ENCODE peak calls at places on chromosome 7, in nine cellular contexts. D is astrocyte, Y is NCI-H1092, L is prostate gland, B is right lobe of liver, W is ELR, X is endothelial cell, J is epithelial cell of esophagus, E is A549. K is an unnamed sample.

GRCh38 chr7:495326-495725 is 24.3 kb downstream of the PDGFA start:
- DNase-seq in D (no peak), Y (no peak), L (no peak), B (no peak), W (no peak), X (no peak), J (no peak), E (no peak), K (no peak)

GRCh38 chr7:155398944-155399343 is 59.0 kb upstream of the EN2 start:
- DNase-seq in D (no peak), Y (no peak), L (no peak), B (no peak), W (no peak), X (no peak), J (no peak), E (peak; percentile 45), K (no peak)

GRCh38 chr7:1663857-1664651 is 6.0 kb upstream of the ELFN1 start:
- DNase-seq in D (no peak), Y (no peak), L (no peak), B (peak; percentile 40), W (no peak), X (peak; percentile 34), J (no peak), E (no peak), K (peak; percentile 16)

GRCh38 chr7:92134271-92135099 is at the start of gene CYP51A1:
- DNase-seq in D (peak; percentile 88), Y (peak; percentile 92), L (peak; percentile 96), B (peak; percentile 96), W (peak; percentile 91), X (peak; percentile 86), J (peak; percentile 93), E (peak; percentile 95), K (peak; percentile 77)

GRCh38 chr7:78130443-78131200 is 332.0 kb downstream of the PHTF2 start:
- DNase-seq in D (no peak), Y (no peak), L (no peak), B (no peak), W (no peak), X (no peak), J (no peak), E (no peak), K (no peak)

GRCh38 chr7:98034044-98035035 is 44.3 kb upstream of the OCM2 start:
- DNase-seq in D (no peak), Y (no peak), L (peak; percentile 58), B (no peak), W (no peak), X (no peak), J (peak; percentile 91), E (no peak), K (no peak)

GRCh38 chr7:130896898-130897514 is 163.0 kb upstream of the KLF14 start:
- DNase-seq in D (peak; percentile 69), Y (peak; percentile 14), L (no peak), B (peak; percentile 79), W (peak; percentile 85), X (peak; percentile 70), J (peak; percentile 77), E (peak; percentile 91), K (peak; percentile 52)

GRCh38 chr7:95471076-95471475 is 14.7 kb upstream of the ASB4 start:
- DNase-seq in D (no peak), Y (peak; percentile 18), L (no peak), B (no peak), W (no peak), X (peak; percentile 10), J (no peak), E (peak; percentile 17), K (no peak)

GRCh38 chr7:27175005-27175625 is 995 bp upstream of the HOXA10 start:
- DNase-seq in D (no peak), Y (no peak), L (peak; percentile 94), B (peak; percentile 36), W (peak; percentile 68), X (no peak), J (no peak), E (no peak), K (no peak)

GRCh38 chr7:151506901-151507382 is 12.8 kb downstream of the RHEB start:
- DNase-seq in D (no peak), Y (no peak), L (peak; percentile 16), B (no peak), W (no peak), X (peak; percentile 34), J (peak; percentile 47), E (peak; percentile 31), K (no peak)

GRCh38 chr7:1535695-1536094 is 5.2 kb downstream of the MAFK start:
- DNase-seq in D (no peak), Y (no peak), L (no peak), B (no peak), W (no peak), X (no peak), J (no peak), E (peak; percentile 50), K (no peak)

GRCh38 chr7:5557920-5558401 is 134.3 kb upstream of the TNRC18 start:
- DNase-seq in D (no peak), Y (no peak), L (peak; percentile 30), B (peak; percentile 98), W (peak; percentile 64), X (no peak), J (no peak), E (no peak), K (peak; percentile 65)

GRCh38 chr7:139762886-139763285 is 14.9 kb downstream of the HIPK2 start:
- DNase-seq in D (peak; percentile 59), Y (no peak), L (no peak), B (no peak), W (peak; percentile 61), X (no peak), J (peak; percentile 30), E (no peak), K (no peak)

GRCh38 chr7:29013931-29014330 is 55.8 kb upstream of the TRIL start:
- DNase-seq in D (no peak), Y (no peak), L (no peak), B (no peak), W (no peak), X (no peak), J (no peak), E (no peak), K (no peak)

GRCh38 chr7:101705327-101705726 is 76.2 kb upstream of the MYL10 start:
- DNase-seq in D (no peak), Y (no peak), L (no peak), B (no peak), W (no peak), X (no peak), J (peak; percentile 88), E (no peak), K (no peak)

GRCh38 chr7:107615910-107616680 is 36.0 kb downstream of the BCAP29 start:
- DNase-seq in D (no peak), Y (no peak), L (no peak), B (no peak), W (no peak), X (no peak), J (peak; percentile 52), E (no peak), K (no peak)

GRCh38 chr7:150685219-150686029 is at the start of gene GIMAP2:
- DNase-seq in D (no peak), Y (no peak), L (peak; percentile 36), B (no peak), W (peak; percentile 35), X (no peak), J (peak; percentile 13), E (no peak), K (peak; percentile 22)

K was measured in GM12891.